ENCODE peak calls at places on chromosomes 1 and 21, in five cellular contexts. One of them, this sample, is unnamed.

GRCh38 chr21:43808832-43809251 is 19.5 kb downstream of the RRP1 start:
- DNase-seq in neuronal stem cell: no peak
- DNase-seq in fibroblast of lung: no peak
- DNase-seq in PC-9: no peak
- DNase-seq in A549: no peak
- DNase-seq in this sample: no peak

GRCh38 chr1:201535046-201535777 is 3.7 kb upstream of the NAV1 start:
- DNase-seq in fibroblast of lung: peak; percentile 38
- DNase-seq in neuronal stem cell: no peak
- DNase-seq in PC-9: peak; percentile 68
- DNase-seq in A549: peak; percentile 41
- DNase-seq in this sample: no peak

GRCh38 chr1:6096243-6097116 is 50.8 kb downstream of the KCNAB2 start:
- DNase-seq in fibroblast of lung: no peak
- DNase-seq in neuronal stem cell: no peak
- DNase-seq in PC-9: no peak
- DNase-seq in A549: no peak
- DNase-seq in this sample: no peak

GRCh38 chr1:7047866-7048265 is 262.6 kb downstream of the CAMTA1 start:
- DNase-seq in PC-9: no peak
- DNase-seq in fibroblast of lung: no peak
- DNase-seq in neuronal stem cell: no peak
- DNase-seq in A549: no peak
- DNase-seq in this sample: no peak

GRCh38 chr1:243728192-243728570 is 121.9 kb downstream of the AKT3 start:
- DNase-seq in A549: no peak
- DNase-seq in PC-9: no peak
- DNase-seq in neuronal stem cell: no peak
- DNase-seq in fibroblast of lung: no peak
- DNase-seq in this sample: no peak

GRCh38 chr1:182699673-182700350 is 15.4 kb upstream of the RGS8 start:
- DNase-seq in A549: no peak
- DNase-seq in neuronal stem cell: peak; percentile 35
- DNase-seq in fibroblast of lung: no peak
- DNase-seq in PC-9: no peak
- DNase-seq in this sample: peak; percentile 74

GRCh38 chr1:16905112-16905855 is 9.5 kb downstream of the RNU1-2 start:
- DNase-seq in fibroblast of lung: peak; percentile 96
- DNase-seq in PC-9: peak; percentile 81
- DNase-seq in neuronal stem cell: peak; percentile 62
- DNase-seq in A549: peak; percentile 89
- DNase-seq in this sample: peak; percentile 76

GRCh38 chr1:192589813-192590212 is 14.2 kb downstream of the RGS1 start:
- DNase-seq in PC-9: no peak
- DNase-seq in fibroblast of lung: no peak
- DNase-seq in A549: no peak
- DNase-seq in neuronal stem cell: no peak
- DNase-seq in this sample: no peak

GRCh38 chr1:50841791-50842387 is 118.2 kb downstream of the FAF1 start:
- DNase-seq in neuronal stem cell: no peak
- DNase-seq in PC-9: no peak
- DNase-seq in A549: no peak
- DNase-seq in fibroblast of lung: peak; percentile 33
- DNase-seq in this sample: no peak

GRCh38 chr1:172447641-172448040 is 3.8 kb upstream of the PIGC start:
- DNase-seq in fibroblast of lung: no peak
- DNase-seq in PC-9: peak; percentile 83
- DNase-seq in A549: no peak
- DNase-seq in neuronal stem cell: no peak
- DNase-seq in this sample: no peak

GRCh38 chr1:201302168-201302896 is 19.0 kb downstream of the PKP1 start:
- DNase-seq in fibroblast of lung: no peak
- DNase-seq in A549: no peak
- DNase-seq in PC-9: no peak
- DNase-seq in neuronal stem cell: no peak
- DNase-seq in this sample: no peak

GRCh38 chr1:231107186-231107585 is 54.7 kb upstream of the TRIM67 start:
- DNase-seq in A549: no peak
- DNase-seq in PC-9: no peak
- DNase-seq in fibroblast of lung: no peak
- DNase-seq in neuronal stem cell: no peak
- DNase-seq in this sample: no peak

GRCh38 chr1:89962024-89962741 is 32.7 kb upstream of the ZNF326 start:
- DNase-seq in PC-9: no peak
- DNase-seq in A549: no peak
- DNase-seq in fibroblast of lung: no peak
- DNase-seq in neuronal stem cell: no peak
- DNase-seq in this sample: no peak

DNA sequence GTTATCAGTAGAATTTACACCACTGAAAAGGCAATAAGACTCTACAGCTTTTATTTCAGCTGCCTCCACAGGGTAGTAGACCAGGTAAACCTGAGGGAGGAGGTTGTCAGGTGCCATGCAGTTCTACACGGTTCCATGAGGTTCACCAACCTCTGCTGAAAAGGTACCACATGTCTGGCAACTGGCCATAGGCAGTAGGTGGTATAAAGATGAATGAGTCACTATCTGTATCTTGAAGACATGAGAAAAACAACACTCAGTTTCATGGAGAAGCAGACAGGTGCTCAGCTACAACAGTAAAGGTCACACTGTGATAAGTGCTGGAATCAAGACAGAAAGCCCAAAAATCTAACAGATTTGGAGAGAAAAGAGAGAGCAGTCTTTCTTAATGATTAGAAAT is 145.4 kb downstream of the PTGER3 start:
- DNase-seq in neuronal stem cell: no peak
- DNase-seq in fibroblast of lung: no peak
- DNase-seq in PC-9: no peak
- DNase-seq in A549: no peak
- DNase-seq in this sample: no peak
- H3K4me2 ChIP-seq in neuronal stem cell: no peak overlapping the region
- H3K4me2 ChIP-seq in fibroblast of lung: no peak overlapping the region
- H3K4me2 ChIP-seq in PC-9: no peak overlapping the region
- H3K4me2 ChIP-seq in A549: no peak overlapping the region
- H3K4me2 ChIP-seq in this sample: no peak overlapping the region

GRCh38 chr1:228837817-228838716 is 102.8 kb downstream of the RHOU start:
- DNase-seq in neuronal stem cell: peak; percentile 42
- DNase-seq in fibroblast of lung: peak; percentile 97
- DNase-seq in A549: peak; percentile 96
- DNase-seq in PC-9: peak; percentile 86
- DNase-seq in this sample: no peak
- H3K4me3 ChIP-seq in neuronal stem cell: peak overlapping the region; percentile 8
- H3K4me3 ChIP-seq in fibroblast of lung: no peak overlapping the region
- H3K4me3 ChIP-seq in A549: peak overlapping the region; percentile 20
- H3K4me3 ChIP-seq in PC-9: no peak overlapping the region
- H3K4me3 ChIP-seq in this sample: no peak overlapping the region

GRCh38 chr1:151655362-151655761 is 43.5 kb downstream of the SNX27 start:
- DNase-seq in A549: no peak
- DNase-seq in fibroblast of lung: peak; percentile 47
- DNase-seq in PC-9: no peak
- DNase-seq in neuronal stem cell: no peak
- DNase-seq in this sample: no peak

GRCh38 chr1:151653397-151653796 is 41.5 kb downstream of the SNX27 start:
- DNase-seq in A549: no peak
- DNase-seq in fibroblast of lung: peak; percentile 46
- DNase-seq in neuronal stem cell: no peak
- DNase-seq in PC-9: no peak
- DNase-seq in this sample: no peak
- H3K4me2 ChIP-seq in A549: no peak overlapping the region
- H3K4me2 ChIP-seq in fibroblast of lung: no peak overlapping the region
- H3K4me2 ChIP-seq in neuronal stem cell: no peak overlapping the region
- H3K4me2 ChIP-seq in PC-9: no peak overlapping the region
- H3K4me2 ChIP-seq in this sample: no peak overlapping the region

DNA sequence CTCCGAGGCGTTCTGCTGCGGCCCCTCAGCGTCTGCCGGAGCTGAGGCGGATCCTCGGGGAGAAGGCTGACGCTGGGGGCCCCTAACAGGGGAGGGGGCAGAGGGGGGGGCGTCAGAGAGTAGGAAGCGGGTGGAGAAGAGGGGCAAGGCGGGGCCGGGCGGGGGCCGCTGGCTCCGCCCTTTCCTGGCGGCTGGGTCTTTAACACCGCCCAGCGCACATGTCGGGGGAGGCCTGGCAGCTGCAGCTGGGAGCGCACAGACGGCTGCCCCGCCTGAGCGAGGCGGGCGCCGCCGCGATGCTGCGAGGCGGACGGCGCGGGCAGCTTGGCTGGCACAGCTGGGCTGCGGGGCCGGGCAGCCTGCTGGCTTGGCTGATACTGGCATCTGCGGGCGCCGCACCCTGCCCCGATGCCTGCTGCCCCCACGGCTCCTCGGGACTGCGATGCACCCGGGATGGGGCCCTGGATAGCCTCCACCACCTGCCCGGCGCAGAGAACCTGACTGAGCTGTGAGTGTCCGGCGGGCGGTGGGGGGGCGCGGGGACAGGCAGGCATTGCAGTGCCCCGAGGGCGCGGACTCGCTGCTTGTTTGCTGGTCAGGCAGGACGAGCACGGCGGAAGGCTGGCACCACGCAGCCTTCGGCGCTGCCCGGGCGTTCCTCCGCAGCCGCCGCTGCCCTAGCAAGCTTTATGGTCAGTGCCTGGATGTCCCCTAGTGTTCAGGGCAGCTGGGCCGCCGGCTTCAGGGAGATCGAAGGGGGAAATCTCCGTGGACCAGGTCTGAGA is at the start of gene NTRK1:
- DNase-seq in A549: peak; percentile 21
- DNase-seq in neuronal stem cell: no peak
- DNase-seq in PC-9: no peak
- DNase-seq in fibroblast of lung: peak; percentile 15
- DNase-seq in this sample: peak; percentile 83
- H3K4me3 ChIP-seq in A549: peak within 1 kb of the TSS; percentile 46
- H3K4me3 ChIP-seq in neuronal stem cell: peak within 1 kb of the TSS; percentile 72
- H3K4me3 ChIP-seq in PC-9: peak within 1 kb of the TSS; percentile 40
- H3K4me3 ChIP-seq in fibroblast of lung: peak within 1 kb of the TSS; percentile 25
- H3K4me3 ChIP-seq in this sample: peak within 1 kb of the TSS; percentile 52